ENCODE peak calls at places on chromosome 3, in five cellular contexts. U is upper lobe of right lung, C is tibial artery, B is neuronal stem cell, E is left lung. X is an unnamed sample. For H3K27me3 and H3K9me3, the result is how much of the 10 kb centered on the place peaks cover.

GRCh38 chr3:117751691-117752090 is 1042.1 kb downstream of the TUSC7 start:
- DNase-seq in B (no peak), E (no peak), U (no peak), C (no peak), X (no peak)

GRCh38 chr3:52495096-52495495 is at the start of gene STAB1:
- DNase-seq in U (no peak), B (no peak), C (peak), E (no peak), X (no peak)

GRCh38 chr3:113954091-113954685 is 6.4 kb downstream of the ZDHHC23 start:
- DNase-seq in E (no peak), B (no peak), U (no peak), C (no peak), X (no peak)

GRCh38 chr3:38493019-38493418 is 3.1 kb upstream of the EXOG start:
- DNase-seq in B (no peak), C (no peak), U (no peak), E (no peak), X (no peak)

GRCh38 chr3:23442598-23443383 is 239.7 kb downstream of the UBE2E2 start:
- DNase-seq in U (no peak), C (no peak), B (no peak), E (no peak), X (no peak)

GRCh38 chr3:116038968-116039950 is 406.0 kb downstream of the LSAMP start:
- DNase-seq in U (no peak), E (no peak), B (no peak), C (no peak), X (no peak)

GRCh38 chr3:155745795-155746550 is 1.1 kb upstream of the PLCH1 start:
- DNase-seq in B (peak), U (peak), E (peak), C (no peak), X (no peak)

GRCh38 chr3:52174896-52175295 is 20.7 kb upstream of the POC1A start:
- DNase-seq in U (no peak), E (no peak), B (no peak), C (no peak), X (no peak)

GRCh38 chr3:183774631-183775030 is 50.7 kb downstream of the MAP6D1 start:
- DNase-seq in B (no peak), U (no peak), C (no peak), E (no peak), X (no peak)

GRCh38 chr3:172562881-172563835 is 39.9 kb upstream of the TNFSF10 start:
- DNase-seq in B (no peak), E (no peak), U (no peak), C (peak), X (no peak)

GRCh38 chr3:157785071-157785826 is 282.0 kb upstream of the VEPH1 start:
- DNase-seq in C (no peak), U (no peak), E (no peak), B (no peak), X (no peak)

GRCh38 chr3:140748903-140749302 is 71.0 kb downstream of the TRIM42 start:
- DNase-seq in U (no peak), C (no peak), B (no peak), E (no peak), X (no peak)

GRCh38 chr3:129486057-129487035 is 42.1 kb upstream of the RHO start:
- DNase-seq in E (no peak), C (no peak), B (peak), U (no peak), X (no peak)

GRCh38 chr3:184380627-184381260 is 890 bp downstream of the CHRD start:
- DNase-seq in U (no peak), B (no peak), C (no peak), E (peak), X (no peak)

GRCh38 chr3:178404966-178405365 is 131.3 kb upstream of the KCNMB2 start:
- DNase-seq in U (no peak), E (no peak), C (no peak), B (no peak), X (no peak)

GRCh38 chr3:5187920-5188418 is 462 bp downstream of the EDEM1 start:
- DNase-seq in B (no peak), C (peak), U (peak), E (peak), X (peak)

GRCh38 chr3:126526668-126527005 is 2.7 kb downstream of the CHST13 start:
- DNase-seq in U (peak), E (no peak), C (no peak), B (no peak), X (no peak)

GRCh38 chr3:159787794-159788205 is 200.8 kb upstream of the IL12A start:
- DNase-seq in E (no peak), C (no peak), B (no peak), U (no peak), X (no peak)
- H3K27ac ChIP-seq in E (peak), C (peak), B (no peak), U (no peak), X (no peak)

DNA sequence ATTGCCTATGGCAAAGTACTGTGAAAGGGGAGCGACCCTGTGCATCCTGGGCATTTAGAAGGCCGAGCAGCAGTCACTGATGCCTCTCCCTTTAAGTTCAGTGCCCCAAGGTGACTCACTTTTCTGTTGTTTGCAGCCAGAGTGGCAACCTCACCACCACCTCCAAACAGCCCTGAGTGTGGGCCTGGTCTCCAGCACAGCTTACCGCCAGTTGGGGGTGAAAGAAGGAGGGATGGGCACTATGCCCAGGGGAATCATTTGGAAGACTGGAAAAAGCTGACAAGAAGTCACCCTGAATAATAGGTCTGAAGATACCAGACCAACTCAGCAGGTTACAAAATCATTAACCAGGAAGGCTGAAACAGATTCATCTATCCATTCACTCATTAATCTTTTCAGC is 571.8 kb downstream of the EPHB1 start:
- DNase-seq in U (no peak), B (no peak), C (no peak), E (no peak), X (no peak)
- H3K27me3 ChIP-seq in U (under half), B (under half), C (under half), E (under half), X (under half)

GRCh38 chr3:46549989-46550388 is 16.1 kb downstream of the LRRC2 start:
- DNase-seq in C (no peak), E (no peak), B (no peak), U (no peak), X (no peak)

GRCh38 chr3:46551615-46552014 is 14.5 kb downstream of the LRRC2 start:
- DNase-seq in B (no peak), E (no peak), C (no peak), U (no peak), X (no peak)

GRCh38 chr3:46549408-46549904 is 16.6 kb downstream of the LRRC2 start:
- DNase-seq in E (no peak), C (no peak), U (no peak), B (no peak), X (no peak)

GRCh38 chr3:46553154-46553553 is 12.9 kb downstream of the LRRC2 start:
- DNase-seq in C (no peak), E (no peak), U (no peak), B (no peak), X (no peak)

DNA sequence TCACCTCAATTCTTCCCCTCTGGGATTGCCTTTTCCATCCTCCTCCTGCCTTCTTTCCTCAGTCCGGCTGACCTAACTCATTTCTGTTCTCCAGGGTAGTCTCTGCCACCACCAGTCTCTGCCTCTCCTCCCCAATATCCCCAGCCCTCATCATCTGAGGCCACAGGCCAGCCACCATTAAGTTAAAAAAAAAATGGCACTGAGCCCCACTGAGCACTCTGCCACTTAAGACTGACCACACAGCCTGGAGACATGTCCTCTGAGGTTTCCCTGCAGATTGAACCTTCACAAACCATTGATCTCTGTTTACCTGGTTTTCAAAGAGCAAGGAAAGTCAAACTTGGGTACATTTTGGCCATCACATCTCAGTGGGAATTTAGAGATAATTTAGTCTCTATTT is 13.6 kb downstream of the LRRC2 start:
- DNase-seq in U (no peak), E (no peak), C (no peak), B (no peak), X (no peak)
- H3K9me3 ChIP-seq in U (under half), E (under half), C (under half), B (under half), X (under half)

DNA sequence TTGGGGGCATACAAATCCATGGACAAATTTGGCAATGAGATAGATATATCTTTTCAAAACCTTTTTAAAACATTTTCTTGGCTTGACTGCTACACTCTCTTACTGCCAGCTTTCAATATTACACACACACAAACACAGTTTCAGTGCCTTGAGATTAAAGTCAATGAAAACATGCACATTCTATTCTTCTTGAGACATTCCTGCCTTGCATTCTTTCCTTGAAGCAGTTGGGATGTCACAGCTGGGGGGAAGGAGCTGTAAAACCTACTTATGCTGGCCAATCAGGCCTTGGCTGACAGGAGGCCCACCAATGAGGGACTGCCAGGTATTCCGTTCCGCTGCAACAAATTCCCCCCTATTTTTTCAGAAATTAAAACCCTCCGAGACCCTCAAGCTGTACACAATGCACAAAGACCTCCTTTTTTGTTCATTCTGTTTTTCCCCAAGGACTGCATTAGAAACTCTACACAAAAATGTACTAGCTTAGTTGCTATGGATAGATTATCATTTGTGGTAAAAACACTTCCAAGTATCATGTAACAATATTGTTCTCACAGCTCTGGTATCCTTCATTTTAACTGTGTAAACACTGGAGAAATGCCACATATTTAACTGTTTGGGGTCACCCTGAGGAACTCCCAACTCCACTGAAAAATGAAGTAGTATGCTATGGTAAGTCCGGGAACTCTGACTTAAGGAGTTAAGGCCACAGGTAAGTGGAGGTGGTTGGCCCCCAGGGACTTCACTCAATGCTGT is 18.5 kb downstream of the FSTL1 start:
- DNase-seq in B (peak), E (no peak), U (no peak), C (no peak), X (no peak)
- H3K27ac ChIP-seq in B (peak), E (no peak), U (peak), C (peak), X (no peak)

DNA sequence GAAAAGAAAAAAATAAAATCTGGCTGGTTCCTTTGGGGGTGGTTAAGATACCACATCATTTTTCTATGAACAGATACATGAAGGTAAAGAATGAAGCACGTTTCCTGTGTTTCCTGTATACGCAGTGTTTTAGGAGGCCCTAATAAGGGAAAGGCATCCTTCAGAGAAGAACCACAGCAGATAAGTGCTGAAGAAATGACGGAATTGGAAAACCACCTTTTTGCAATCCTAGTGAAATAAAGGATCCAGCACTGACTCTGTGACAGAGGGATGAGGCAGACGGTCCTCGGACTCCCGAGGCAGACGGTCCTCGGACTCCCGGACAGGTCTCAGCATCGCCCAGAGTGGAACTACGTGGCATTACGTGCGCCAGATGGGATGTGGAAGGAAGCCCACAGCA is 22.3 kb upstream of the GRIP2 start:
- DNase-seq in B (no peak), U (no peak), C (no peak), E (no peak), X (no peak)
- H3K27me3 ChIP-seq in B (under half), U (under half), C (under half), E (half or more), X (under half)

X was measured in effector memory CD4-positive, alpha-beta T cell.